ENCODE peak calls at places on chromosome 21, in four cellular contexts. One of them, this sample, is unnamed.

GRCh38 chr21:36320421-36321324 is 676 bp downstream of the MORC3 start:
- DNase-seq in suprapubic skin: peak
- DNase-seq in stomach: peak
- DNase-seq in breast epithelium: peak
- DNase-seq in this sample: peak

GRCh38 chr21:44926364-44927101 is 5.8 kb upstream of the ITGB2 start:
- DNase-seq in suprapubic skin: no peak
- DNase-seq in stomach: no peak
- DNase-seq in breast epithelium: no peak
- DNase-seq in this sample: peak

GRCh38 chr21:29943885-29944284 is 4.1 kb upstream of the GRIK1 start:
- DNase-seq in suprapubic skin: no peak
- DNase-seq in stomach: no peak
- DNase-seq in breast epithelium: no peak
- DNase-seq in this sample: no peak

GRCh38 chr21:42161401-42161956 is 57.5 kb upstream of the ABCG1 start:
- DNase-seq in suprapubic skin: no peak
- DNase-seq in stomach: no peak
- DNase-seq in breast epithelium: no peak
- DNase-seq in this sample: no peak

GRCh38 chr21:44871576-44872265 is 1.8 kb downstream of the PTTG1IP start:
- DNase-seq in suprapubic skin: no peak
- DNase-seq in stomach: peak
- DNase-seq in breast epithelium: no peak
- DNase-seq in this sample: no peak

GRCh38 chr21:43341349-43342163 is 85.4 kb downstream of the SIK1 start:
- DNase-seq in suprapubic skin: no peak
- DNase-seq in stomach: no peak
- DNase-seq in breast epithelium: no peak
- DNase-seq in this sample: no peak

GRCh38 chr21:15809818-15810217 is 80.0 kb downstream of the USP25 start:
- DNase-seq in suprapubic skin: no peak
- DNase-seq in stomach: no peak
- DNase-seq in breast epithelium: no peak
- DNase-seq in this sample: no peak

GRCh38 chr21:30340714-30341573 is 3.5 kb upstream of the KRTAP27-1 start:
- DNase-seq in suprapubic skin: no peak
- DNase-seq in stomach: peak
- DNase-seq in breast epithelium: no peak
- DNase-seq in this sample: no peak

GRCh38 chr21:29601072-29601471 is 302.4 kb downstream of the BACH1 start:
- DNase-seq in suprapubic skin: no peak
- DNase-seq in stomach: no peak
- DNase-seq in breast epithelium: no peak
- DNase-seq in this sample: no peak

GRCh38 chr21:16535100-16535418 is 805.3 kb downstream of the USP25 start:
- DNase-seq in suprapubic skin: peak
- DNase-seq in stomach: peak
- DNase-seq in breast epithelium: peak
- DNase-seq in this sample: no peak

GRCh38 chr21:42672699-42673458 is 19.5 kb downstream of the PDE9A start:
- DNase-seq in suprapubic skin: no peak
- DNase-seq in stomach: no peak
- DNase-seq in breast epithelium: no peak
- DNase-seq in this sample: no peak

GRCh38 chr21:44596068-44596725 is 3.9 kb upstream of the KRTAP10-6 start:
- DNase-seq in suprapubic skin: peak
- DNase-seq in stomach: no peak
- DNase-seq in breast epithelium: no peak
- DNase-seq in this sample: no peak

GRCh38 chr21:42685036-42685435 is 31.6 kb downstream of the PDE9A start:
- DNase-seq in suprapubic skin: no peak
- DNase-seq in stomach: no peak
- DNase-seq in breast epithelium: no peak
- DNase-seq in this sample: no peak

GRCh38 chr21:44708213-44708865 is 3.0 kb downstream of the TSPEAR start:
- DNase-seq in suprapubic skin: peak
- DNase-seq in stomach: peak
- DNase-seq in breast epithelium: no peak
- DNase-seq in this sample: peak

GRCh38 chr21:42632771-42633690 is 20.4 kb upstream of the PDE9A start:
- DNase-seq in suprapubic skin: peak
- DNase-seq in stomach: no peak
- DNase-seq in breast epithelium: no peak
- DNase-seq in this sample: peak

GRCh38 chr21:29648710-29649240 is 291.0 kb downstream of the GRIK1 start:
- DNase-seq in suprapubic skin: no peak
- DNase-seq in stomach: no peak
- DNase-seq in breast epithelium: no peak
- DNase-seq in this sample: no peak

GRCh38 chr21:43824250-43824882 is 35.0 kb downstream of the RRP1 start:
- DNase-seq in suprapubic skin: no peak
- DNase-seq in stomach: no peak
- DNase-seq in breast epithelium: no peak
- DNase-seq in this sample: no peak

GRCh38 chr21:19950347-19950746 is 1047.9 kb upstream of the NCAM2 start:
- DNase-seq in suprapubic skin: no peak
- DNase-seq in stomach: no peak
- DNase-seq in breast epithelium: no peak
- DNase-seq in this sample: no peak

GRCh38 chr21:15653710-15654109 is 76.1 kb upstream of the USP25 start:
- DNase-seq in suprapubic skin: no peak
- DNase-seq in stomach: no peak
- DNase-seq in breast epithelium: no peak
- DNase-seq in this sample: no peak

GRCh38 chr21:28975401-28975800 is 17.3 kb downstream of the LTN1 start:
- DNase-seq in suprapubic skin: no peak
- DNase-seq in stomach: no peak
- DNase-seq in breast epithelium: no peak
- DNase-seq in this sample: no peak

GRCh38 chr21:17440955-17441354 is 71.9 kb upstream of the CXADR start:
- DNase-seq in suprapubic skin: no peak
- DNase-seq in stomach: no peak
- DNase-seq in breast epithelium: no peak
- DNase-seq in this sample: no peak

GRCh38 chr21:36883532-36884486 is 82.7 kb downstream of the HLCS start:
- DNase-seq in suprapubic skin: no peak
- DNase-seq in stomach: no peak
- DNase-seq in breast epithelium: no peak
- DNase-seq in this sample: no peak

GRCh38 chr21:24046816-24047443 is 1560.4 kb downstream of the MRPL39 start:
- DNase-seq in suprapubic skin: no peak
- DNase-seq in stomach: no peak
- DNase-seq in breast epithelium: no peak
- DNase-seq in this sample: no peak

GRCh38 chr21:42833439-42833815 is 45.9 kb downstream of the WDR4 start:
- DNase-seq in suprapubic skin: peak
- DNase-seq in stomach: peak
- DNase-seq in breast epithelium: no peak
- DNase-seq in this sample: peak

GRCh38 chr21:41947596-41948403 is 6.0 kb downstream of the C2CD2 start:
- DNase-seq in suprapubic skin: no peak
- DNase-seq in stomach: no peak
- DNase-seq in breast epithelium: no peak
- DNase-seq in this sample: peak

GRCh38 chr21:42496839-42497202 is 797 bp upstream of the RSPH1 start:
- DNase-seq in suprapubic skin: peak
- DNase-seq in stomach: no peak
- DNase-seq in breast epithelium: no peak
- DNase-seq in this sample: no peak

GRCh38 chr21:16117851-16118592 is 388.2 kb downstream of the USP25 start:
- DNase-seq in suprapubic skin: no peak
- DNase-seq in stomach: no peak
- DNase-seq in breast epithelium: no peak
- DNase-seq in this sample: no peak

GRCh38 chr21:44711327-44712202 is at the start of gene TSPEAR:
- DNase-seq in suprapubic skin: peak
- DNase-seq in stomach: no peak
- DNase-seq in breast epithelium: no peak
- DNase-seq in this sample: peak

GRCh38 chr21:28671549-28672195 is 321.0 kb downstream of the LTN1 start:
- DNase-seq in suprapubic skin: no peak
- DNase-seq in stomach: no peak
- DNase-seq in breast epithelium: no peak
- DNase-seq in this sample: no peak

GRCh38 chr21:38968887-38969543 is 163.3 kb downstream of the ETS2 start:
- DNase-seq in suprapubic skin: no peak
- DNase-seq in stomach: no peak
- DNase-seq in breast epithelium: no peak
- DNase-seq in this sample: no peak

GRCh38 chr21:38973552-38973951 is 167.8 kb downstream of the ETS2 start:
- DNase-seq in suprapubic skin: no peak
- DNase-seq in stomach: no peak
- DNase-seq in breast epithelium: no peak
- DNase-seq in this sample: no peak

GRCh38 chr21:38972078-38972477 is 166.3 kb downstream of the ETS2 start:
- DNase-seq in suprapubic skin: no peak
- DNase-seq in stomach: no peak
- DNase-seq in breast epithelium: no peak
- DNase-seq in this sample: no peak

GRCh38 chr21:38965910-38966504 is 160.3 kb downstream of the ETS2 start:
- DNase-seq in suprapubic skin: no peak
- DNase-seq in stomach: peak
- DNase-seq in breast epithelium: no peak
- DNase-seq in this sample: no peak

DNA sequence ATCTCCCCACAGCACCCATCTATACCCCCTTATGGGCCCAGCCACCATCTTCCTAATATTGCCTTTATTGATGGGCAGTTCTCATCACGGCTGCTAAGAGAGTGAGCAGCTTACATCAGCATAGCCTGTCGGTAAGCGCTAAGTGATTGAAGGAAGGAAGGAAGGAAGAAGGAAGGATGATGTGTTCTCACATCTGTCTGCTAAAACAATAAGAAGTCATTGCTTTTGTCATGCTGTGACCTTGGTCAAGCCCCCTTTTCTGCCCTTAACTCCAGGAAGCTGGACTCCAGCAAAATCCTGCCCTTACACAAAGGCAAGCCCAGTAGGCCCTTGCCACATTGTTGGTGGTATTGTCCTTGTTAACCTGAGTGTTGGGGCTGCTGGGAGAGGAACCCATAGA is 165.0 kb downstream of the ETS2 start:
- DNase-seq in suprapubic skin: no peak
- DNase-seq in stomach: no peak
- DNase-seq in breast epithelium: no peak
- DNase-seq in this sample: no peak
- H3K4me3 ChIP-seq in suprapubic skin: no peak
- H3K4me3 ChIP-seq in stomach: no peak
- H3K4me3 ChIP-seq in breast epithelium: no peak
- H3K4me3 ChIP-seq in this sample: no peak

GRCh38 chr21:31873696-31874599 is 1.1 kb downstream of the HUNK start:
- DNase-seq in suprapubic skin: no peak
- DNase-seq in stomach: peak
- DNase-seq in breast epithelium: no peak
- DNase-seq in this sample: peak

GRCh38 chr21:31872072-31872451 is 758 bp upstream of the HUNK start:
- DNase-seq in suprapubic skin: no peak
- DNase-seq in stomach: no peak
- DNase-seq in breast epithelium: no peak
- DNase-seq in this sample: no peak

GRCh38 chr21:31874817-31875216 is 2.0 kb downstream of the HUNK start:
- DNase-seq in suprapubic skin: no peak
- DNase-seq in stomach: no peak
- DNase-seq in breast epithelium: no peak
- DNase-seq in this sample: peak

GRCh38 chr21:31873275-31873695 is 465 bp downstream of the HUNK start:
- DNase-seq in suprapubic skin: no peak
- DNase-seq in stomach: no peak
- DNase-seq in breast epithelium: no peak
- DNase-seq in this sample: peak

GRCh38 chr21:31872452-31873274 is at the start of gene HUNK:
- DNase-seq in suprapubic skin: no peak
- DNase-seq in stomach: no peak
- DNase-seq in breast epithelium: peak
- DNase-seq in this sample: peak
- TF ChIP-seq POLR2AphosphoS5 in suprapubic skin: no peak
- TF ChIP-seq POLR2AphosphoS5 in stomach: no peak
- TF ChIP-seq POLR2AphosphoS5 in breast epithelium: no peak
- TF ChIP-seq POLR2AphosphoS5 in this sample: no peak

GRCh38 chr21:34526236-34526617 is 14.2 kb upstream of the KCNE1 start:
- DNase-seq in suprapubic skin: no peak
- DNase-seq in stomach: no peak
- DNase-seq in breast epithelium: no peak
- DNase-seq in this sample: no peak

GRCh38 chr21:34522284-34522683 is 10.3 kb upstream of the KCNE1 start:
- DNase-seq in suprapubic skin: no peak
- DNase-seq in stomach: no peak
- DNase-seq in breast epithelium: no peak
- DNase-seq in this sample: no peak

GRCh38 chr21:34523019-34523418 is 11.0 kb upstream of the KCNE1 start:
- DNase-seq in suprapubic skin: no peak
- DNase-seq in stomach: peak
- DNase-seq in breast epithelium: no peak
- DNase-seq in this sample: no peak

GRCh38 chr21:34526618-34527290 is 14.7 kb upstream of the KCNE1 start:
- DNase-seq in suprapubic skin: peak
- DNase-seq in stomach: peak
- DNase-seq in breast epithelium: peak
- DNase-seq in this sample: no peak

DNA sequence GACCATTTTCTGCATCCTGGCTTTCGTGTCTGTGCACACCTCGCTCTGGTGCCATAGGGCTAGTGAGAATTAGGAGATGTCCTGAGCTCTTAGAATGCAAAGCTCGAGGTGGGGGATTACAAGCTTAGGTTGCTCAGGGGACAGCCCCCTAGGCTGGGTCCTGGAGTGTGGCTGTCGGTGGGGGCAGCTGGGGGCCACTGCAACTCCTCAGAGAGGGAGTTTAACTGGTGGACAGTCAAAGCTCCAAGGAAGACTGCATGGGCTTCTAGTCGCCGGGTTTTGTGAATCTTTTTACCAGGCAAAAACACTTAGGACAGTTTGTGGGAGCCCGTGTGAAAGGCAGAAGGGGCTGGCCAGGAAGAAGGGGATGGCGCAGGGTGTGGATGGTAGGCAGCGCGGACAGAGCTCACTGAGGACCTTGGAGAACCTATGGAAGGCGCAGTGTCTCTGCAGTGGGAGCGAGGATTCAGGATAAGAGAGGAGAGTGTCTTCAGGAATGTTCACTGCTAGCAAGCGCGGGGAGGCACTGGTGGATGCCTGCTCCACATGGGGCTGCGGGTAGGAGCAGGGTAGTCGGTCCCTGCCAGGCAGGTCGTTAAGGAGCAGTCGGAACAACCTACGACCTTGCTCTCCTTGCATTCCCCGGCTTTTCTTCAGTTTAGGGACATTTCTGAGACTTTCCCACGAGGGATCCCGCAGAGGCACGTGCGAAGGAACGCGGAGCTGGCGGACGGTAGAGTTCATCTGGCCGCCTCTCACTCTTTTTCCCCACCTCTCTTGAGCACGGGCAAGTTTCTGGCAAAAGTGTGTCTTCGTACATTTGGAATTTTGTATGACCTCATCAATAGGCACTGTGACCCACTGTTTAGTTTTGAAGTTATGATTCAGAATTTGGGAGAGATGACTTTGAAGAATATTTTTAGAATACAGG is 12.9 kb upstream of the KCNE1 start:
- DNase-seq in suprapubic skin: no peak
- DNase-seq in stomach: no peak
- DNase-seq in breast epithelium: no peak
- DNase-seq in this sample: no peak
- TF ChIP-seq POLR2A in suprapubic skin: no peak
- TF ChIP-seq POLR2A in stomach: no peak
- TF ChIP-seq POLR2A in breast epithelium: no peak
- TF ChIP-seq POLR2A in this sample: no peak

GRCh38 chr21:33682992-33683627 is 40.8 kb downstream of the ITSN1 start:
- DNase-seq in suprapubic skin: no peak
- DNase-seq in stomach: no peak
- DNase-seq in breast epithelium: no peak
- DNase-seq in this sample: no peak
- H3K4me3 ChIP-seq in suprapubic skin: no peak
- H3K4me3 ChIP-seq in stomach: no peak
- H3K4me3 ChIP-seq in breast epithelium: no peak
- H3K4me3 ChIP-seq in this sample: no peak